ENCODE peak calls at places on chromosomes 6 and 20, in seven cellular contexts. One of them, this sample, is unnamed.

GRCh38 chr20:46350201-46350985 is 42.1 kb upstream of the CDH22 start:
- DNase-seq in HFFc6: peak
- DNase-seq in activated naive CD4-positive, alpha-beta T cell treated with Interleukin-2 at 50 U/mL for 16 hours: no peak
- DNase-seq in foreskin fibroblast: peak
- DNase-seq in HTR-8/SVneo: peak
- DNase-seq in GM10248: peak
- DNase-seq in stimulated activated effector memory CD8-positive, alpha-beta T cell treated with anti-CD3 and anti-CD28 coated beads, Interleukin-12 subunit alpha, Interleukin-12 subunit beta, amount 100 ng/mL, for 72 hours: no peak
- DNase-seq in this sample: peak

GRCh38 chr6:39956951-39957350 is 22.7 kb upstream of the MOCS1 start:
- DNase-seq in HFFc6: no peak
- DNase-seq in activated naive CD4-positive, alpha-beta T cell treated with Interleukin-2 at 50 U/mL for 16 hours: no peak
- DNase-seq in foreskin fibroblast: no peak
- DNase-seq in HTR-8/SVneo: no peak
- DNase-seq in GM10248: no peak
- DNase-seq in stimulated activated effector memory CD8-positive, alpha-beta T cell treated with anti-CD3 and anti-CD28 coated beads, Interleukin-12 subunit alpha, Interleukin-12 subunit beta, amount 100 ng/mL, for 72 hours: no peak
- DNase-seq in this sample: no peak

GRCh38 chr6:100808638-100809275 is 72.4 kb downstream of the ASCC3 start:
- DNase-seq in HFFc6: peak
- DNase-seq in activated naive CD4-positive, alpha-beta T cell treated with Interleukin-2 at 50 U/mL for 16 hours: no peak
- DNase-seq in foreskin fibroblast: peak
- DNase-seq in HTR-8/SVneo: no peak
- DNase-seq in GM10248: no peak
- DNase-seq in stimulated activated effector memory CD8-positive, alpha-beta T cell treated with anti-CD3 and anti-CD28 coated beads, Interleukin-12 subunit alpha, Interleukin-12 subunit beta, amount 100 ng/mL, for 72 hours: no peak
- DNase-seq in this sample: peak

GRCh38 chr6:158707120-158707519 is 57.3 kb downstream of the SYTL3 start:
- DNase-seq in HFFc6: peak
- DNase-seq in activated naive CD4-positive, alpha-beta T cell treated with Interleukin-2 at 50 U/mL for 16 hours: no peak
- DNase-seq in foreskin fibroblast: peak
- DNase-seq in HTR-8/SVneo: peak
- DNase-seq in GM10248: no peak
- DNase-seq in stimulated activated effector memory CD8-positive, alpha-beta T cell treated with anti-CD3 and anti-CD28 coated beads, Interleukin-12 subunit alpha, Interleukin-12 subunit beta, amount 100 ng/mL, for 72 hours: no peak
- DNase-seq in this sample: no peak

GRCh38 chr6:24148154-24148570 is 22.1 kb downstream of the NRSN1 start:
- DNase-seq in HFFc6: no peak
- DNase-seq in activated naive CD4-positive, alpha-beta T cell treated with Interleukin-2 at 50 U/mL for 16 hours: no peak
- DNase-seq in foreskin fibroblast: no peak
- DNase-seq in HTR-8/SVneo: no peak
- DNase-seq in GM10248: no peak
- DNase-seq in stimulated activated effector memory CD8-positive, alpha-beta T cell treated with anti-CD3 and anti-CD28 coated beads, Interleukin-12 subunit alpha, Interleukin-12 subunit beta, amount 100 ng/mL, for 72 hours: no peak
- DNase-seq in this sample: no peak

GRCh38 chr6:4632411-4632810 is 143.8 kb upstream of the CDYL start:
- DNase-seq in HFFc6: no peak
- DNase-seq in activated naive CD4-positive, alpha-beta T cell treated with Interleukin-2 at 50 U/mL for 16 hours: no peak
- DNase-seq in foreskin fibroblast: no peak
- DNase-seq in HTR-8/SVneo: no peak
- DNase-seq in GM10248: no peak
- DNase-seq in stimulated activated effector memory CD8-positive, alpha-beta T cell treated with anti-CD3 and anti-CD28 coated beads, Interleukin-12 subunit alpha, Interleukin-12 subunit beta, amount 100 ng/mL, for 72 hours: no peak
- DNase-seq in this sample: no peak

GRCh38 chr20:31708839-31709534 is 13.7 kb downstream of the BCL2L1 start:
- DNase-seq in HFFc6: no peak
- DNase-seq in activated naive CD4-positive, alpha-beta T cell treated with Interleukin-2 at 50 U/mL for 16 hours: no peak
- DNase-seq in foreskin fibroblast: no peak
- DNase-seq in HTR-8/SVneo: no peak
- DNase-seq in GM10248: no peak
- DNase-seq in stimulated activated effector memory CD8-positive, alpha-beta T cell treated with anti-CD3 and anti-CD28 coated beads, Interleukin-12 subunit alpha, Interleukin-12 subunit beta, amount 100 ng/mL, for 72 hours: no peak
- DNase-seq in this sample: no peak

GRCh38 chr6:139525415-139525814 is 151.0 kb upstream of the CITED2 start:
- DNase-seq in HFFc6: no peak
- DNase-seq in activated naive CD4-positive, alpha-beta T cell treated with Interleukin-2 at 50 U/mL for 16 hours: no peak
- DNase-seq in foreskin fibroblast: no peak
- DNase-seq in HTR-8/SVneo: no peak
- DNase-seq in GM10248: no peak
- DNase-seq in stimulated activated effector memory CD8-positive, alpha-beta T cell treated with anti-CD3 and anti-CD28 coated beads, Interleukin-12 subunit alpha, Interleukin-12 subunit beta, amount 100 ng/mL, for 72 hours: no peak
- DNase-seq in this sample: no peak

GRCh38 chr20:23232219-23232581 is 118.4 kb upstream of the NXT1 start:
- DNase-seq in HFFc6: no peak
- DNase-seq in activated naive CD4-positive, alpha-beta T cell treated with Interleukin-2 at 50 U/mL for 16 hours: no peak
- DNase-seq in foreskin fibroblast: no peak
- DNase-seq in HTR-8/SVneo: no peak
- DNase-seq in GM10248: no peak
- DNase-seq in stimulated activated effector memory CD8-positive, alpha-beta T cell treated with anti-CD3 and anti-CD28 coated beads, Interleukin-12 subunit alpha, Interleukin-12 subunit beta, amount 100 ng/mL, for 72 hours: no peak
- DNase-seq in this sample: no peak

GRCh38 chr20:38460040-38460623 is 12.5 kb upstream of the RALGAPB start:
- DNase-seq in HFFc6: peak
- DNase-seq in activated naive CD4-positive, alpha-beta T cell treated with Interleukin-2 at 50 U/mL for 16 hours: no peak
- DNase-seq in foreskin fibroblast: peak
- DNase-seq in HTR-8/SVneo: peak
- DNase-seq in GM10248: no peak
- DNase-seq in stimulated activated effector memory CD8-positive, alpha-beta T cell treated with anti-CD3 and anti-CD28 coated beads, Interleukin-12 subunit alpha, Interleukin-12 subunit beta, amount 100 ng/mL, for 72 hours: no peak
- DNase-seq in this sample: peak

GRCh38 chr6:101851911-101852310 is 458.4 kb downstream of the GRIK2 start:
- DNase-seq in HFFc6: no peak
- DNase-seq in activated naive CD4-positive, alpha-beta T cell treated with Interleukin-2 at 50 U/mL for 16 hours: no peak
- DNase-seq in foreskin fibroblast: peak
- DNase-seq in HTR-8/SVneo: no peak
- DNase-seq in GM10248: no peak
- DNase-seq in stimulated activated effector memory CD8-positive, alpha-beta T cell treated with anti-CD3 and anti-CD28 coated beads, Interleukin-12 subunit alpha, Interleukin-12 subunit beta, amount 100 ng/mL, for 72 hours: no peak
- DNase-seq in this sample: no peak

GRCh38 chr6:15473741-15474161 is 189.1 kb downstream of the DTNBP1 start:
- DNase-seq in HFFc6: peak
- DNase-seq in activated naive CD4-positive, alpha-beta T cell treated with Interleukin-2 at 50 U/mL for 16 hours: no peak
- DNase-seq in foreskin fibroblast: peak
- DNase-seq in HTR-8/SVneo: no peak
- DNase-seq in GM10248: no peak
- DNase-seq in stimulated activated effector memory CD8-positive, alpha-beta T cell treated with anti-CD3 and anti-CD28 coated beads, Interleukin-12 subunit alpha, Interleukin-12 subunit beta, amount 100 ng/mL, for 72 hours: no peak
- DNase-seq in this sample: peak

GRCh38 chr20:43534791-43535350 is 24.0 kb upstream of the SGK2 start:
- DNase-seq in HFFc6: no peak
- DNase-seq in activated naive CD4-positive, alpha-beta T cell treated with Interleukin-2 at 50 U/mL for 16 hours: no peak
- DNase-seq in foreskin fibroblast: no peak
- DNase-seq in HTR-8/SVneo: no peak
- DNase-seq in GM10248: no peak
- DNase-seq in stimulated activated effector memory CD8-positive, alpha-beta T cell treated with anti-CD3 and anti-CD28 coated beads, Interleukin-12 subunit alpha, Interleukin-12 subunit beta, amount 100 ng/mL, for 72 hours: no peak
- DNase-seq in this sample: no peak

GRCh38 chr20:60117040-60117439 is 158.8 kb downstream of the CDH26 start:
- DNase-seq in HFFc6: peak
- DNase-seq in activated naive CD4-positive, alpha-beta T cell treated with Interleukin-2 at 50 U/mL for 16 hours: no peak
- DNase-seq in foreskin fibroblast: peak
- DNase-seq in HTR-8/SVneo: no peak
- DNase-seq in GM10248: no peak
- DNase-seq in stimulated activated effector memory CD8-positive, alpha-beta T cell treated with anti-CD3 and anti-CD28 coated beads, Interleukin-12 subunit alpha, Interleukin-12 subunit beta, amount 100 ng/mL, for 72 hours: no peak
- DNase-seq in this sample: no peak

GRCh38 chr6:154602296-154602695 is 91.8 kb upstream of the CNKSR3 start:
- DNase-seq in HFFc6: no peak
- DNase-seq in activated naive CD4-positive, alpha-beta T cell treated with Interleukin-2 at 50 U/mL for 16 hours: no peak
- DNase-seq in foreskin fibroblast: no peak
- DNase-seq in HTR-8/SVneo: peak
- DNase-seq in GM10248: no peak
- DNase-seq in stimulated activated effector memory CD8-positive, alpha-beta T cell treated with anti-CD3 and anti-CD28 coated beads, Interleukin-12 subunit alpha, Interleukin-12 subunit beta, amount 100 ng/mL, for 72 hours: no peak
- DNase-seq in this sample: no peak

GRCh38 chr20:41352666-41353065 is 12.0 kb downstream of the LPIN3 start:
- DNase-seq in HFFc6: no peak
- DNase-seq in activated naive CD4-positive, alpha-beta T cell treated with Interleukin-2 at 50 U/mL for 16 hours: no peak
- DNase-seq in foreskin fibroblast: no peak
- DNase-seq in HTR-8/SVneo: no peak
- DNase-seq in GM10248: no peak
- DNase-seq in stimulated activated effector memory CD8-positive, alpha-beta T cell treated with anti-CD3 and anti-CD28 coated beads, Interleukin-12 subunit alpha, Interleukin-12 subunit beta, amount 100 ng/mL, for 72 hours: no peak
- DNase-seq in this sample: no peak

GRCh38 chr6:152948150-152948768 is 34.6 kb downstream of the FBXO5 start:
- DNase-seq in HFFc6: peak
- DNase-seq in activated naive CD4-positive, alpha-beta T cell treated with Interleukin-2 at 50 U/mL for 16 hours: no peak
- DNase-seq in foreskin fibroblast: peak
- DNase-seq in HTR-8/SVneo: no peak
- DNase-seq in GM10248: peak
- DNase-seq in stimulated activated effector memory CD8-positive, alpha-beta T cell treated with anti-CD3 and anti-CD28 coated beads, Interleukin-12 subunit alpha, Interleukin-12 subunit beta, amount 100 ng/mL, for 72 hours: no peak
- DNase-seq in this sample: peak

GRCh38 chr6:156564807-156565149 is 212.4 kb upstream of the ARID1B start:
- DNase-seq in HFFc6: no peak
- DNase-seq in activated naive CD4-positive, alpha-beta T cell treated with Interleukin-2 at 50 U/mL for 16 hours: no peak
- DNase-seq in foreskin fibroblast: no peak
- DNase-seq in HTR-8/SVneo: no peak
- DNase-seq in GM10248: no peak
- DNase-seq in stimulated activated effector memory CD8-positive, alpha-beta T cell treated with anti-CD3 and anti-CD28 coated beads, Interleukin-12 subunit alpha, Interleukin-12 subunit beta, amount 100 ng/mL, for 72 hours: no peak
- DNase-seq in this sample: no peak